ENCODE peak calls at places on chromosomes 3 and 15, in eight cellular contexts. One of them, this sample, is unnamed.

GRCh38 chr15:68517285-68517711 is 61.5 kb upstream of the CORO2B start:
- DNase-seq in GM19239: no peak
- DNase-seq in brain microvascular endothelial cell: no peak
- DNase-seq in SW480: no peak
- DNase-seq in CD4-positive, alpha-beta T cell: no peak
- DNase-seq in GM13976: no peak
- DNase-seq in HTR-8/SVneo: no peak
- DNase-seq in activated CD4-positive, alpha-beta T cell treated with anti-CD3 and anti-CD28 coated beads for 36 hours: no peak
- DNase-seq in this sample: no peak

GRCh38 chr3:188264231-188265213 is 110.6 kb downstream of the LPP start:
- DNase-seq in CD4-positive, alpha-beta T cell: no peak
- DNase-seq in GM19239: no peak
- DNase-seq in SW480: no peak
- DNase-seq in brain microvascular endothelial cell: no peak
- DNase-seq in GM13976: no peak
- DNase-seq in activated CD4-positive, alpha-beta T cell treated with anti-CD3 and anti-CD28 coated beads for 36 hours: no peak
- DNase-seq in HTR-8/SVneo: no peak
- DNase-seq in this sample: no peak

GRCh38 chr3:35900079-35900478 is 260.8 kb downstream of the ARPP21 start:
- DNase-seq in SW480: no peak
- DNase-seq in brain microvascular endothelial cell: no peak
- DNase-seq in GM19239: no peak
- DNase-seq in CD4-positive, alpha-beta T cell: no peak
- DNase-seq in GM13976: no peak
- DNase-seq in HTR-8/SVneo: no peak
- DNase-seq in activated CD4-positive, alpha-beta T cell treated with anti-CD3 and anti-CD28 coated beads for 36 hours: no peak
- DNase-seq in this sample: no peak

GRCh38 chr3:42823351-42823750 is 14.1 kb downstream of the ACKR2 start:
- DNase-seq in HTR-8/SVneo: no peak
- DNase-seq in activated CD4-positive, alpha-beta T cell treated with anti-CD3 and anti-CD28 coated beads for 36 hours: no peak
- DNase-seq in GM19239: no peak
- DNase-seq in brain microvascular endothelial cell: no peak
- DNase-seq in GM13976: no peak
- DNase-seq in SW480: no peak
- DNase-seq in CD4-positive, alpha-beta T cell: no peak
- DNase-seq in this sample: no peak

GRCh38 chr3:99250821-99251355 is 349.4 kb upstream of the DCBLD2 start:
- DNase-seq in GM13976: no peak
- DNase-seq in CD4-positive, alpha-beta T cell: no peak
- DNase-seq in GM19239: no peak
- DNase-seq in SW480: no peak
- DNase-seq in HTR-8/SVneo: no peak
- DNase-seq in brain microvascular endothelial cell: no peak
- DNase-seq in activated CD4-positive, alpha-beta T cell treated with anti-CD3 and anti-CD28 coated beads for 36 hours: no peak
- DNase-seq in this sample: no peak

GRCh38 chr3:138396752-138397410 is 37.5 kb upstream of the ESYT3 start:
- DNase-seq in CD4-positive, alpha-beta T cell: no peak
- DNase-seq in GM13976: no peak
- DNase-seq in activated CD4-positive, alpha-beta T cell treated with anti-CD3 and anti-CD28 coated beads for 36 hours: no peak
- DNase-seq in brain microvascular endothelial cell: no peak
- DNase-seq in HTR-8/SVneo: no peak
- DNase-seq in GM19239: no peak
- DNase-seq in SW480: no peak
- DNase-seq in this sample: no peak

GRCh38 chr15:93520206-93520605 is 431.2 kb upstream of the RGMA start:
- DNase-seq in HTR-8/SVneo: no peak
- DNase-seq in CD4-positive, alpha-beta T cell: no peak
- DNase-seq in GM19239: no peak
- DNase-seq in GM13976: no peak
- DNase-seq in brain microvascular endothelial cell: no peak
- DNase-seq in activated CD4-positive, alpha-beta T cell treated with anti-CD3 and anti-CD28 coated beads for 36 hours: no peak
- DNase-seq in SW480: no peak
- DNase-seq in this sample: no peak

GRCh38 chr15:51314391-51315337 is 23.7 kb downstream of the CYP19A1 start:
- DNase-seq in brain microvascular endothelial cell: no peak
- DNase-seq in activated CD4-positive, alpha-beta T cell treated with anti-CD3 and anti-CD28 coated beads for 36 hours: no peak
- DNase-seq in GM19239: no peak
- DNase-seq in SW480: no peak
- DNase-seq in CD4-positive, alpha-beta T cell: no peak
- DNase-seq in HTR-8/SVneo: no peak
- DNase-seq in GM13976: no peak
- DNase-seq in this sample: no peak

GRCh38 chr15:90870354-90871096 is 2.1 kb downstream of the FURIN start:
- DNase-seq in brain microvascular endothelial cell: peak
- DNase-seq in SW480: no peak
- DNase-seq in GM13976: no peak
- DNase-seq in CD4-positive, alpha-beta T cell: no peak
- DNase-seq in activated CD4-positive, alpha-beta T cell treated with anti-CD3 and anti-CD28 coated beads for 36 hours: no peak
- DNase-seq in GM19239: no peak
- DNase-seq in HTR-8/SVneo: no peak
- DNase-seq in this sample: no peak